ENCODE peak calls at places on chromosomes 2 and 18, in four cellular contexts. V is lower lobe of right lung; U is CD4-positive, alpha-beta T cell; L is effector memory CD4-positive, alpha-beta T cell. B is an unnamed sample.

GRCh38 chr18:74965682-74966081 is 243.3 kb downstream of the PTGR3 start:
- DNase-seq in V (no peak), U (no peak), L (no peak), B (no peak)

GRCh38 chr2:6845312-6845711 is 20.4 kb downstream of the CMPK2 start:
- DNase-seq in V (no peak), U (no peak), L (no peak), B (no peak)

GRCh38 chr18:6370886-6371635 is 43.6 kb downstream of the L3MBTL4 start:
- DNase-seq in V (peak), U (no peak), L (no peak), B (no peak)

GRCh38 chr2:57376985-57377384 is 669.6 kb upstream of the VRK2 start:
- DNase-seq in V (no peak), U (no peak), L (no peak), B (no peak)

GRCh38 chr2:14901740-14902139 is 269.2 kb downstream of the LRATD1 start:
- DNase-seq in V (no peak), U (no peak), L (no peak), B (no peak)

GRCh38 chr2:233241803-233242202 is 9.7 kb upstream of the ATG16L1 start:
- DNase-seq in V (no peak), U (no peak), L (no peak), B (no peak)

GRCh38 chr2:112110966-112111365 is 27.2 kb upstream of the FBLN7 start:
- DNase-seq in V (no peak), U (no peak), L (no peak), B (no peak)

GRCh38 chr2:216950547-216950946 is 90.7 kb upstream of the TNP1 start:
- DNase-seq in V (no peak), U (no peak), L (no peak), B (no peak)

GRCh38 chr2:64283641-64284371 is 139.6 kb upstream of the PELI1 start:
- DNase-seq in V (no peak), U (peak), L (no peak), B (no peak)

GRCh38 chr2:29374823-29375222 is 259.6 kb downstream of the CLIP4 start:
- DNase-seq in V (no peak), U (no peak), L (no peak), B (no peak)

GRCh38 chr2:108937367-108938017 is 51.5 kb downstream of the EDAR start:
- DNase-seq in V (no peak), U (no peak), L (no peak), B (no peak)

GRCh38 chr2:105136394-105136793 is 98.5 kb downstream of the MRPS9 start:
- DNase-seq in V (no peak), U (no peak), L (no peak), B (no peak)

GRCh38 chr18:48719988-48720654 is 181.3 kb downstream of the CTIF start:
- DNase-seq in V (no peak), U (no peak), L (no peak), B (no peak)

GRCh38 chr2:123652320-123652719 is 372.8 kb upstream of the CNTNAP5 start:
- DNase-seq in V (no peak), U (no peak), L (no peak), B (no peak)

GRCh38 chr18:49682301-49683190 is 120.7 kb downstream of the LIPG start:
- DNase-seq in V (no peak), U (no peak), L (no peak), B (no peak)

GRCh38 chr2:141029424-141030078 is 1101.3 kb downstream of the LRP1B start:
- DNase-seq in V (no peak), U (no peak), L (no peak), B (no peak)

GRCh38 chr2:118310016-118310877 is 222.0 kb downstream of the INSIG2 start:
- DNase-seq in V (peak), U (peak), L (peak), B (no peak)

GRCh38 chr2:167380555-167380954 is 492.3 kb downstream of the XIRP2 start:
- DNase-seq in V (no peak), U (no peak), L (no peak), B (no peak)

GRCh38 chr18:46623541-46623940 is 33.5 kb downstream of the LOXHD1 start:
- DNase-seq in V (no peak), U (peak), L (no peak), B (peak)

GRCh38 chr2:145032791-145033190 is 512.9 kb upstream of the ZEB2 start:
- DNase-seq in V (no peak), U (no peak), L (no peak), B (no peak)

GRCh38 chr18:71105078-71105819 is 816.4 kb downstream of the SOCS6 start:
- DNase-seq in V (no peak), U (no peak), L (no peak), B (no peak)

GRCh38 chr2:44009136-44009744 is 13.5 kb upstream of the LRPPRC start:
- DNase-seq in V (no peak), U (no peak), L (no peak), B (no peak)

GRCh38 chr18:10113156-10114022 is 199.6 kb downstream of the VAPA start:
- DNase-seq in V (no peak), U (no peak), L (no peak), B (no peak)

GRCh38 chr2:73212448-73213176 is 1.4 kb upstream of the SMYD5 start:
- DNase-seq in V (peak), U (peak), L (peak), B (peak)

GRCh38 chr18:35572644-35573043 is 8.9 kb upstream of the GALNT1 start:
- DNase-seq in V (no peak), U (no peak), L (no peak), B (no peak)

GRCh38 chr2:74199275-74199701 is 873 bp downstream of the MTHFD2 start:
- DNase-seq in V (no peak), U (no peak), L (no peak), B (no peak)

GRCh38 chr2:41879367-41879871 is 168.4 kb upstream of the PKDCC start:
- DNase-seq in V (no peak), U (no peak), L (no peak), B (no peak)

GRCh38 chr2:205659922-205660321 is 22.4 kb upstream of the NRP2 start:
- DNase-seq in V (no peak), U (no peak), L (no peak), B (no peak)

GRCh38 chr2:216792222-216793001 is 67.5 kb downstream of the TNP1 start:
- DNase-seq in V (peak), U (no peak), L (no peak), B (no peak)

GRCh38 chr2:86518498-86518897 is 44.7 kb downstream of the CHMP3 start:
- DNase-seq in V (no peak), U (peak), L (no peak), B (peak)

GRCh38 chr18:10343778-10344177 is 110.7 kb upstream of the APCDD1 start:
- DNase-seq in V (no peak), U (no peak), L (no peak), B (peak)

GRCh38 chr2:70113396-70114100 is 26.3 kb downstream of the PCBP1 start:
- DNase-seq in V (no peak), U (no peak), L (no peak), B (no peak)

GRCh38 chr2:70121627-70122372 is 34.5 kb downstream of the PCBP1 start:
- DNase-seq in V (no peak), U (no peak), L (no peak), B (no peak)

GRCh38 chr2:70115646-70116442 is 28.6 kb downstream of the PCBP1 start:
- DNase-seq in V (no peak), U (no peak), L (no peak), B (no peak)

GRCh38 chr2:70118798-70119454 is 31.6 kb downstream of the PCBP1 start:
- DNase-seq in V (no peak), U (no peak), L (no peak), B (peak)

GRCh38 chr2:70116936-70117554 is 29.8 kb downstream of the PCBP1 start:
- DNase-seq in V (no peak), U (no peak), L (no peak), B (no peak)
- H3K27ac ChIP-seq in V (no peak), U (no peak), L (no peak), B (peak)

GRCh38 chr2:220628252-220628651 is 943.9 kb downstream of the EPHA4 start:
- DNase-seq in V (no peak), U (no peak), L (no peak), B (no peak)

DNA sequence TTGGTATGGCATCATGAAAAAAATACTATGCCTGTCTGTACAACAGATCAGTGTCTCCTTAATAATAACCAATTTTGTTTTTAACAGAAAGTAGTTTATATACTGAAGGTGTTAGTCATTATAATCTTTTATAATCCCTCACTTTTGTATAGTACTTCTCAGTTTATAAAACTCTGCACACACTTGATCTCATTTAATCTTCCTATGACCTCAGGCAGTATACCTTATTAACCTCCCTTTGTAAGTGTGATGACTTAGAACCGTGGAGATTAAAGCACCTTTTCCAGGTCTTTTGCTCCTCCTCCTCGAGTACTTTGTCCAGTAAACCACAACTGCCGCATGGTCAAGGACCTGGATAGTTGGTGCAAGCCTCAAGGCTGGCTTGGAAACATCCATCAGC is 945.5 kb downstream of the EPHA4 start:
- DNase-seq in V (no peak), U (no peak), L (no peak), B (no peak)
- H3K27ac ChIP-seq in V (no peak), U (no peak), L (no peak), B (no peak)

DNA sequence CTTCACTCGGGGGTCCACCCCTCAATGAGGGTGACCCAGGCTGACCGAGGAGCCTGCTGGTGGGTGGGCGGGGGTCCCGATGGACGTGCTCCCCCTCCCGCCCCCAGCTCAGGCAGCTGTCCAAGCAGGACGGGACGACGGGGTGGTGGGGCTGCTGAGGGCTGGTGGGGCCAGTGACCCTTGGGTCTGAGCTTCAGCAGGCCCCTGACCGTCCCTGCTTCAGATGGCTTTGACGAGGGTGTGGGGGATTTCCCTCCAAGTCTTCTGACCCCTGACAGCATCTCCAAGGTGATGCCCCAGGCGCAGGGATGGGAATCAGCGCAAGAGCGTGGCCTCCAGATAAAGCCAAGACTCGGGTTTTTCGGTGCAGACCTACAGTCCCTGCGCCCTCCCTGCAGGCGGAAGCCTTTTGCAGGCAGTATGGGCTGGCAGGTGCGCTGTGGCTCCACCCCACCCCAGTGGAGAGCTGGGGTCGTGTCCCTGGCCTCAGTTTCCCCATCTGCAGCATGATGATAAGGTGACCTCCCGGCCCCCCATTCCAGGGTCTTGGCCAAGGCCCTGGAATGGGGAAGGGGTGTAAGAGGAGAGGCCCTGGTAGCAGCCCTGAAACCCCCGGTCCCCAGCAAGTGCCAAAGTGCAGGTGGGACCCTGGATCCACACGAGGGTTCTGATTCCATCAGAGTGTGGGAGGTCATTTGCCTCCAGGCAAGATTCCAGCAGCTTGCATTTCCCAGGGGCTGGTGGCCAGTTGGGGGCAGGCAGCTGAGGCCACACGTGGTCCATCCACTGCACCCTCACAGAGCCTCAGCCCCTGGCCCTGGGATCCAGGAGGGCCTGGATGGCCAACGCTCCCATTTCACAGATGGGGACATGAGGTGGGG is 8.7 kb downstream of the CROCC2 start:
- DNase-seq in V (peak), U (no peak), L (no peak), B (no peak)
- H3K27ac ChIP-seq in V (no peak), U (no peak), L (no peak), B (no peak)

DNA sequence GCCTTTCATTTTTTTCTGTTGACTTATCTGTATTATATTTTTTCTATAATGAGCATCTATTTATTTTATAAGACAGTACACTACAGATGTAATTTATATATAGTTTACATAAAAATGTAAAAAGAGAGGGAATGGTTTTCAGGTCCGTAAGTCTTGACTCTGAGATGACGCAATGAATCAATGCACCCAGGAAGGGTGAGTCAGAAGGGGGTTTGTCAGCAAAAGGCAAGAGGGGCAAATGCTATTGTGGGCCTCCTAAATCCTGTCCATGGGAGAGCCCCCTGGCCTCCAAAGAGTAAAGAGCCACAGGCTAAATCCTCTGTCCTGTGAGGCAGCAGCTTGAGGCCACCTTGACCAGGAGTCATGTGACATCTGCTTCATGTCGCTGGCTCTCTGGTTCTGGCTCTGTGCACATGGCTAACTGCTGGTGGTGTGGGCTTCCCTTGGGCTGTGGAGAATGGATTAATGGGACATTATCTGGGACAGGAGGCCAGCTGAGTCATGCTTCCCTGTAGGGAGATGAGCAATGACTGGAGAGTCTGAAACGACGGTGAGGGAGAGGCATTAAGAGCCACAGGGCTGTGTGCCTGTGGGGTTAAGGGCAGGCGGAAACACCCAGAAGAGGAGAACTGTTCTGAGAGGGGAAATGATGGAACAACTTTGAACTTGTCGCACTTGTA is 22.8 kb upstream of the ASB18 start:
- DNase-seq in V (no peak), U (no peak), L (no peak), B (no peak)
- H3K27ac ChIP-seq in V (no peak), U (no peak), L (no peak), B (no peak)

DNA sequence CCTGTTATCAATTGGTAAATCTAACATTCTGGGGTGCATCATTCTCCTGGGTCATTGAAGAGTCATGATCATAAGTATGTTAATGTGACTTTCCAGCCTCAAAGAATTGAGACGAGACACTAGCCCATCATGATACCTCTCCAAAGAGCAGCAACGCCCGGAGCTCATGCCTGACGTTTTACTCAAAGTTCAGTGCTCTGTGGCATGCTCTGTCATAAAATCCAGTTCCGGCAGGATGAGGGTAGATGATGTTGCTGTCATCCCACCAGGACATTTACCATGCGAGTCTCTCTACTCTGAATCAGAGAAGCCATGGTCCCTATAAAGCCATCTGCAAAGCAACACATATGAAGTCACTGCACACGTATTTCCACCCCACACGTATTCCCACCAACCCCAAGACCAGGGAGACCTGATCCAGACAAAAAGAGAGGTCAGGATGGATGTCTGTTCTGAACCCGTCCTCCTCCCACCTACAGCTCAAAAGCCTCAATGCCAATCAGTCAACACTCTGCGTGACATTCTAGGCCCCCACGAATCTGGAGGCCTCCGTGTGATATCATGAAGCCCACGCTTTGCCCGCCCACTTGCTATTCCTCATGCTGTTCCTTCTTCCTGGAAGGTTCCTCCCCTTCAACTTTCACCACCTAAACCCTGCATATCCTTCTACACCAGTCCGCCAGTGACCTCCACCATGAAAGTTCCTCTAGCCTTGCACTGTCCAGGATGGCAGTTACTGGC is 85.8 kb downstream of the DNMT3A start:
- DNase-seq in V (no peak), U (no peak), L (no peak), B (peak)
- H3K27ac ChIP-seq in V (no peak), U (no peak), L (no peak), B (peak)

GRCh38 chr2:10277293-10278028 is 25.2 kb upstream of the HPCAL1 start:
- DNase-seq in V (peak), U (no peak), L (no peak), B (no peak)

GRCh38 chr2:10279946-10280463 is 22.7 kb upstream of the HPCAL1 start:
- DNase-seq in V (no peak), U (no peak), L (no peak), B (no peak)

GRCh38 chr2:10278029-10278762 is 24.5 kb upstream of the HPCAL1 start:
- DNase-seq in V (peak), U (no peak), L (no peak), B (peak)

GRCh38 chr2:10279472-10279870 is 23.2 kb upstream of the HPCAL1 start:
- DNase-seq in V (no peak), U (no peak), L (no peak), B (no peak)

DNA sequence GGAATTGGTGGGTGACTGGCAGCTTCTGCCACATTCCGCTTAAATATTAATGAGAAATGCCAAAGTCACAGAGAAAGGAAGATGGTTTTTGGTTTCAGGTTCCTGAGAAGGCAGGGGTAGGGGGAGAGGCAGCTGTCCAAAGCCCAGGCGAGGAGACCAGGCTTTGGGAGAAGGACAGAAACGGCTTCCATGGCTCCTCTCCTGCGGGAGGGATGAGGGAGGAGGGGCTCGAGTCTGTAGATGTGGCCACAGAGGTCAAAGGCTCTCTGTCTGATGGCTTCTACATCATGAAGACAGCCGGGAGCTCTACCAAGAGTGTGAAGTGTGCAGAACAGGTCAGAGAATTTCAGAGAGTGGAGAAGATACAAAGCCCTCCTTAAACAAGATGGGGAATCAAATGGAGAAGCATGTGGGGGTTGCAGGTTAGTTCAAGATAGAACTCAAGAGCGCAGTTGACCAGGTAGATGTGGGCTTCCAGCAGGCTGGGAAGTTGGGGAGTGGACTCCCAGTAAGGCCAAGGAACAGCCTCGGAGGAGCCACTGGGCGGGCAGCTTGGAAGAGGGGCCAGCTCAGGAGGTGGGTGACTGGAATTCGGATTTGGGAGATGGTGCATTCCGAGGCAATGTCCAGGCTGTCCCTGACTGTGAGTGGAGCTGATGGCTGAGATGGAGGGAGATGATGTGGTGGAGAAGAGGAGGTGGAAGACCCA is 23.8 kb upstream of the HPCAL1 start:
- DNase-seq in V (no peak), U (no peak), L (no peak), B (no peak)
- H3K27ac ChIP-seq in V (peak), U (no peak), L (no peak), B (no peak)

GRCh38 chr18:9109523-9109922 is 7.0 kb downstream of the NDUFV2 start:
- DNase-seq in V (no peak), U (no peak), L (no peak), B (no peak)
- H3K27ac ChIP-seq in V (no peak), U (no peak), L (peak), B (no peak)

GRCh38 chr2:67600946-67601345 is 203.8 kb downstream of the ETAA1 start:
- DNase-seq in V (no peak), U (no peak), L (no peak), B (no peak)

GRCh38 chr2:67600472-67600871 is 203.3 kb downstream of the ETAA1 start:
- DNase-seq in V (no peak), U (no peak), L (no peak), B (no peak)

GRCh38 chr2:67599561-67599960 is 202.4 kb downstream of the ETAA1 start:
- DNase-seq in V (no peak), U (no peak), L (no peak), B (no peak)

GRCh38 chr2:67596871-67597270 is 199.7 kb downstream of the ETAA1 start:
- DNase-seq in V (no peak), U (no peak), L (no peak), B (no peak)
- H3K27ac ChIP-seq in V (no peak), U (no peak), L (no peak), B (no peak)

DNA sequence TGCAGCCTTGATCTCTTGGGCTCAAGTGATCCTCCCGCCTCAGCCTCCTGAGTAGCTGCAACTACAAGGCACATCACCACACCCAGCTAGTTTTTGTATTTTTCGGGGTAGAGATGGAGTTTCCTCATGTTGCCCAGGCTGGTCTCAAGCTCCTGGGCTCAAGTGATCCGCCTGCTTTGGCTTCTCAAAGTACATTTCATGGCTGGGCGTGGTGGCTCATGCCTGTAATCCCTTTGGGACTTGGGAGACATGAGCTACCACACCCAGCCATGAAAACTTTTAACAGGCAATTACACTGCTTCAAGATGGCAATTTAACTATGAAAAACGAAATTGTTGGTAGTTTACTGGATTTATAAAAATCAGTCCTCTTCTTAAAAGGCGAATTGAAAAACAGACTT is 69.7 kb downstream of the MEP1B start:
- DNase-seq in V (no peak), U (no peak), L (no peak), B (no peak)
- H3K27ac ChIP-seq in V (no peak), U (no peak), L (no peak), B (no peak)